ENCODE peak calls at places on chromosomes 12 and 14, in six cellular contexts. One of them, this sample, is unnamed.

GRCh38 chr12:5096241-5096880 is 52.7 kb downstream of the KCNA5 start:
- DNase-seq in endothelial cell: no peak
- DNase-seq in NCI-H748 treated with DMSO at 0.1 percent for 48 hours: no peak
- DNase-seq in tibial artery: no peak
- DNase-seq in psoas muscle: no peak
- DNase-seq in Kasumi-1: no peak
- DNase-seq in this sample: no peak

GRCh38 chr12:54287316-54288157 is 7.0 kb downstream of the HNRNPA1 start:
- DNase-seq in endothelial cell: no peak
- DNase-seq in NCI-H748 treated with DMSO at 0.1 percent for 48 hours: no peak
- DNase-seq in tibial artery: no peak
- DNase-seq in psoas muscle: no peak
- DNase-seq in Kasumi-1: no peak
- DNase-seq in this sample: no peak

GRCh38 chr14:96980835-96981234 is 183.7 kb downstream of the VRK1 start:
- DNase-seq in endothelial cell: no peak
- DNase-seq in NCI-H748 treated with DMSO at 0.1 percent for 48 hours: no peak
- DNase-seq in tibial artery: no peak
- DNase-seq in psoas muscle: no peak
- DNase-seq in Kasumi-1: no peak
- DNase-seq in this sample: no peak

GRCh38 chr12:119179335-119180021 is 747 bp downstream of the HSPB8 start:
- DNase-seq in endothelial cell: peak
- DNase-seq in NCI-H748 treated with DMSO at 0.1 percent for 48 hours: no peak
- DNase-seq in tibial artery: no peak
- DNase-seq in psoas muscle: no peak
- DNase-seq in Kasumi-1: no peak
- DNase-seq in this sample: no peak

GRCh38 chr14:61701946-61702345 is 6.6 kb downstream of the HIF1A start:
- DNase-seq in endothelial cell: no peak
- DNase-seq in NCI-H748 treated with DMSO at 0.1 percent for 48 hours: no peak
- DNase-seq in tibial artery: no peak
- DNase-seq in psoas muscle: no peak
- DNase-seq in Kasumi-1: no peak
- DNase-seq in this sample: no peak

GRCh38 chr12:447132-447531 is 12.6 kb upstream of the B4GALNT3 start:
- DNase-seq in endothelial cell: no peak
- DNase-seq in NCI-H748 treated with DMSO at 0.1 percent for 48 hours: no peak
- DNase-seq in tibial artery: no peak
- DNase-seq in psoas muscle: no peak
- DNase-seq in Kasumi-1: no peak
- DNase-seq in this sample: no peak

GRCh38 chr12:77213316-77213715 is 147.9 kb upstream of the E2F7 start:
- DNase-seq in endothelial cell: peak
- DNase-seq in NCI-H748 treated with DMSO at 0.1 percent for 48 hours: no peak
- DNase-seq in tibial artery: no peak
- DNase-seq in psoas muscle: no peak
- DNase-seq in Kasumi-1: no peak
- DNase-seq in this sample: no peak

GRCh38 chr12:94262228-94263010 is 114.0 kb downstream of the PLXNC1 start:
- DNase-seq in endothelial cell: no peak
- DNase-seq in NCI-H748 treated with DMSO at 0.1 percent for 48 hours: peak
- DNase-seq in tibial artery: peak
- DNase-seq in psoas muscle: peak
- DNase-seq in Kasumi-1: peak
- DNase-seq in this sample: peak

GRCh38 chr12:2974560-2974971 is 15.4 kb downstream of the TEAD4 start:
- DNase-seq in endothelial cell: peak
- DNase-seq in NCI-H748 treated with DMSO at 0.1 percent for 48 hours: no peak
- DNase-seq in tibial artery: no peak
- DNase-seq in psoas muscle: no peak
- DNase-seq in Kasumi-1: no peak
- DNase-seq in this sample: no peak

GRCh38 chr12:116171549-116171948 is 105.9 kb downstream of the MED13L start:
- DNase-seq in endothelial cell: no peak
- DNase-seq in NCI-H748 treated with DMSO at 0.1 percent for 48 hours: no peak
- DNase-seq in tibial artery: no peak
- DNase-seq in psoas muscle: no peak
- DNase-seq in Kasumi-1: no peak
- DNase-seq in this sample: no peak

GRCh38 chr14:91171291-91171690 is 57.4 kb downstream of the DGLUCY start:
- DNase-seq in endothelial cell: no peak
- DNase-seq in NCI-H748 treated with DMSO at 0.1 percent for 48 hours: no peak
- DNase-seq in tibial artery: no peak
- DNase-seq in psoas muscle: peak
- DNase-seq in Kasumi-1: no peak
- DNase-seq in this sample: no peak

GRCh38 chr12:25830456-25830855 is 128.0 kb upstream of the RASSF8 start:
- DNase-seq in endothelial cell: no peak
- DNase-seq in NCI-H748 treated with DMSO at 0.1 percent for 48 hours: no peak
- DNase-seq in tibial artery: no peak
- DNase-seq in psoas muscle: no peak
- DNase-seq in Kasumi-1: no peak
- DNase-seq in this sample: no peak

GRCh38 chr14:64801046-64801445 is 78.7 kb downstream of the SPTB start:
- DNase-seq in endothelial cell: no peak
- DNase-seq in NCI-H748 treated with DMSO at 0.1 percent for 48 hours: no peak
- DNase-seq in tibial artery: no peak
- DNase-seq in psoas muscle: no peak
- DNase-seq in Kasumi-1: no peak
- DNase-seq in this sample: no peak

GRCh38 chr12:100185361-100185894 is 15.2 kb upstream of the ACTR6 start:
- DNase-seq in endothelial cell: no peak
- DNase-seq in NCI-H748 treated with DMSO at 0.1 percent for 48 hours: no peak
- DNase-seq in tibial artery: no peak
- DNase-seq in psoas muscle: no peak
- DNase-seq in Kasumi-1: no peak
- DNase-seq in this sample: no peak

GRCh38 chr14:99158150-99158549 is 113.8 kb downstream of the BCL11B start:
- DNase-seq in endothelial cell: no peak
- DNase-seq in NCI-H748 treated with DMSO at 0.1 percent for 48 hours: no peak
- DNase-seq in tibial artery: no peak
- DNase-seq in psoas muscle: no peak
- DNase-seq in Kasumi-1: no peak
- DNase-seq in this sample: no peak

GRCh38 chr12:130483616-130484180 is 146.0 kb downstream of the PIWIL1 start:
- DNase-seq in endothelial cell: no peak
- DNase-seq in NCI-H748 treated with DMSO at 0.1 percent for 48 hours: no peak
- DNase-seq in tibial artery: peak
- DNase-seq in psoas muscle: no peak
- DNase-seq in Kasumi-1: no peak
- DNase-seq in this sample: no peak

GRCh38 chr12:66514581-66514980 is 164.3 kb downstream of the GRIP1 start:
- DNase-seq in endothelial cell: no peak
- DNase-seq in NCI-H748 treated with DMSO at 0.1 percent for 48 hours: no peak
- DNase-seq in tibial artery: no peak
- DNase-seq in psoas muscle: no peak
- DNase-seq in Kasumi-1: no peak
- DNase-seq in this sample: no peak

GRCh38 chr14:68404652-68405183 is 388.1 kb downstream of the ZFP36L1 start:
- DNase-seq in endothelial cell: no peak
- DNase-seq in NCI-H748 treated with DMSO at 0.1 percent for 48 hours: no peak
- DNase-seq in tibial artery: no peak
- DNase-seq in psoas muscle: no peak
- DNase-seq in Kasumi-1: no peak
- DNase-seq in this sample: no peak

GRCh38 chr14:24312736-24313507 is 1.6 kb downstream of the LTB4R start:
- DNase-seq in endothelial cell: no peak
- DNase-seq in NCI-H748 treated with DMSO at 0.1 percent for 48 hours: no peak
- DNase-seq in tibial artery: no peak
- DNase-seq in psoas muscle: peak
- DNase-seq in Kasumi-1: peak
- DNase-seq in this sample: no peak

GRCh38 chr14:56004807-56005579 is 113.2 kb upstream of the PELI2 start:
- DNase-seq in endothelial cell: no peak
- DNase-seq in NCI-H748 treated with DMSO at 0.1 percent for 48 hours: no peak
- DNase-seq in tibial artery: no peak
- DNase-seq in psoas muscle: no peak
- DNase-seq in Kasumi-1: no peak
- DNase-seq in this sample: no peak

GRCh38 chr14:52058346-52058745 is 10.5 kb downstream of the NID2 start:
- DNase-seq in endothelial cell: no peak
- DNase-seq in NCI-H748 treated with DMSO at 0.1 percent for 48 hours: no peak
- DNase-seq in tibial artery: no peak
- DNase-seq in psoas muscle: no peak
- DNase-seq in Kasumi-1: no peak
- DNase-seq in this sample: no peak

GRCh38 chr14:102748806-102749205 is 28.4 kb upstream of the TRAF3 start:
- DNase-seq in endothelial cell: no peak
- DNase-seq in NCI-H748 treated with DMSO at 0.1 percent for 48 hours: no peak
- DNase-seq in tibial artery: no peak
- DNase-seq in psoas muscle: no peak
- DNase-seq in Kasumi-1: no peak
- DNase-seq in this sample: no peak

GRCh38 chr14:63050694-63051093 is 5.4 kb upstream of the KCNH5 start:
- DNase-seq in endothelial cell: no peak
- DNase-seq in NCI-H748 treated with DMSO at 0.1 percent for 48 hours: no peak
- DNase-seq in tibial artery: no peak
- DNase-seq in psoas muscle: no peak
- DNase-seq in Kasumi-1: no peak
- DNase-seq in this sample: no peak

GRCh38 chr14:31619440-31619839 is 58.2 kb downstream of the NUBPL start:
- DNase-seq in endothelial cell: no peak
- DNase-seq in NCI-H748 treated with DMSO at 0.1 percent for 48 hours: no peak
- DNase-seq in tibial artery: no peak
- DNase-seq in psoas muscle: no peak
- DNase-seq in Kasumi-1: no peak
- DNase-seq in this sample: no peak

GRCh38 chr14:65972346-65972745 is 513.8 kb upstream of the CCDC196 start:
- DNase-seq in endothelial cell: no peak
- DNase-seq in NCI-H748 treated with DMSO at 0.1 percent for 48 hours: no peak
- DNase-seq in tibial artery: no peak
- DNase-seq in psoas muscle: no peak
- DNase-seq in Kasumi-1: no peak
- DNase-seq in this sample: no peak

GRCh38 chr14:80491131-80491530 is 279.8 kb upstream of the DIO2 start:
- DNase-seq in endothelial cell: no peak
- DNase-seq in NCI-H748 treated with DMSO at 0.1 percent for 48 hours: peak
- DNase-seq in tibial artery: peak
- DNase-seq in psoas muscle: peak
- DNase-seq in Kasumi-1: peak
- DNase-seq in this sample: no peak

GRCh38 chr12:401235-402126 is at the start of gene CCDC77:
- DNase-seq in endothelial cell: peak
- DNase-seq in NCI-H748 treated with DMSO at 0.1 percent for 48 hours: no peak
- DNase-seq in tibial artery: peak
- DNase-seq in psoas muscle: peak
- DNase-seq in Kasumi-1: no peak
- DNase-seq in this sample: peak

GRCh38 chr14:83342590-83342989 is 1808.9 kb upstream of the SEL1L start:
- DNase-seq in endothelial cell: no peak
- DNase-seq in NCI-H748 treated with DMSO at 0.1 percent for 48 hours: no peak
- DNase-seq in tibial artery: peak
- DNase-seq in psoas muscle: peak
- DNase-seq in Kasumi-1: no peak
- DNase-seq in this sample: peak

GRCh38 chr12:1130164-1130563 is 139.1 kb downstream of the ERC1 start:
- DNase-seq in endothelial cell: no peak
- DNase-seq in NCI-H748 treated with DMSO at 0.1 percent for 48 hours: no peak
- DNase-seq in tibial artery: no peak
- DNase-seq in psoas muscle: no peak
- DNase-seq in Kasumi-1: peak
- DNase-seq in this sample: no peak

GRCh38 chr14:79856357-79856756 is 354.9 kb downstream of the DIO2 start:
- DNase-seq in endothelial cell: no peak
- DNase-seq in NCI-H748 treated with DMSO at 0.1 percent for 48 hours: no peak
- DNase-seq in tibial artery: no peak
- DNase-seq in psoas muscle: no peak
- DNase-seq in Kasumi-1: no peak
- DNase-seq in this sample: no peak

GRCh38 chr14:64400829-64401459 is 12.8 kb downstream of the MTHFD1 start:
- DNase-seq in endothelial cell: no peak
- DNase-seq in NCI-H748 treated with DMSO at 0.1 percent for 48 hours: no peak
- DNase-seq in tibial artery: no peak
- DNase-seq in psoas muscle: no peak
- DNase-seq in Kasumi-1: no peak
- DNase-seq in this sample: no peak

GRCh38 chr14:61388173-61388975 is 67.0 kb downstream of the PRKCH start:
- DNase-seq in endothelial cell: no peak
- DNase-seq in NCI-H748 treated with DMSO at 0.1 percent for 48 hours: no peak
- DNase-seq in tibial artery: no peak
- DNase-seq in psoas muscle: no peak
- DNase-seq in Kasumi-1: peak
- DNase-seq in this sample: no peak

GRCh38 chr12:22409071-22409951 is 74.8 kb upstream of the ST8SIA1 start:
- DNase-seq in endothelial cell: no peak
- DNase-seq in NCI-H748 treated with DMSO at 0.1 percent for 48 hours: no peak
- DNase-seq in tibial artery: no peak
- DNase-seq in psoas muscle: no peak
- DNase-seq in Kasumi-1: no peak
- DNase-seq in this sample: no peak

GRCh38 chr12:93167841-93168492 is 209.8 kb upstream of the NUDT4 start:
- DNase-seq in endothelial cell: no peak
- DNase-seq in NCI-H748 treated with DMSO at 0.1 percent for 48 hours: peak
- DNase-seq in tibial artery: no peak
- DNase-seq in psoas muscle: no peak
- DNase-seq in Kasumi-1: peak
- DNase-seq in this sample: no peak